ENCODE peak calls at places on chromosomes 3 and 15, in nine cellular contexts. H, M, L, Y, U, E, P, A and R are unnamed samples.

GRCh38 chr3:66638717-66639116 is 137.9 kb upstream of the LRIG1 start:
- DNase-seq in H (no peak), A (no peak), Y (no peak), P (no peak), L (no peak), U (peak; percentile 12), M (no peak), E (no peak), R (no peak)

GRCh38 chr15:78909791-78910228 is 35.0 kb downstream of the CTSH start:
- DNase-seq in Y (no peak), U (peak; percentile 63), A (no peak), L (no peak), E (peak; percentile 28), M (no peak), P (no peak), H (no peak), R (peak; percentile 47)

GRCh38 chr15:70559223-70559823 is 204.0 kb downstream of the UACA start:
- DNase-seq in M (peak; percentile 39), L (no peak), Y (no peak), U (peak; percentile 76), A (peak; percentile 57), E (peak; percentile 35), H (no peak), P (peak; percentile 69), R (peak; percentile 61)

GRCh38 chr15:67690936-67691335 is 134.4 kb upstream of the SKOR1 start:
- DNase-seq in L (no peak), P (no peak), H (peak; percentile 16), Y (no peak), M (no peak), A (no peak), E (peak; percentile 90), U (peak; percentile 72), R (peak; percentile 39)

GRCh38 chr3:26637698-26638097 is 15.1 kb downstream of the LRRC3B start:
- DNase-seq in A (no peak), P (no peak), U (no peak), L (no peak), M (no peak), E (no peak), Y (no peak), H (no peak), R (no peak)

GRCh38 chr3:99909714-99910508 is 92.2 kb downstream of the CMSS1 start:
- DNase-seq in U (peak; percentile 89), L (no peak), A (no peak), P (no peak), E (peak; percentile 93), M (no peak), Y (no peak), H (no peak), R (peak; percentile 53)

GRCh38 chr15:81710328-81710727 is 335.5 kb downstream of the MEX3B start:
- DNase-seq in E (no peak), U (no peak), H (no peak), M (no peak), L (no peak), A (no peak), P (no peak), Y (no peak), R (no peak)

GRCh38 chr3:26245236-26245635 is 377.3 kb upstream of the LRRC3B start:
- DNase-seq in P (no peak), Y (no peak), A (no peak), L (no peak), E (no peak), U (no peak), H (no peak), M (no peak), R (no peak)

GRCh38 chr3:119703900-119704531 is 1.2 kb downstream of the CFAP91 start:
- DNase-seq in L (no peak), U (no peak), A (no peak), M (no peak), E (no peak), Y (no peak), H (no peak), P (no peak), R (no peak)

GRCh38 chr3:13234155-13234505 is 160.9 kb upstream of the IQSEC1 start:
- DNase-seq in L (no peak), A (no peak), M (no peak), H (no peak), Y (no peak), U (no peak), P (peak; percentile 10), E (no peak), R (no peak)

GRCh38 chr15:92662797-92663196 is 7.2 kb upstream of the FAM174B start:
- DNase-seq in P (no peak), E (no peak), M (no peak), U (no peak), H (no peak), A (no peak), Y (peak; percentile 47), L (no peak), R (no peak)

GRCh38 chr15:33742807-33743206 is 225.5 kb upstream of the CHRM5 start:
- DNase-seq in U (peak; percentile 10), E (peak; percentile 84), Y (no peak), M (no peak), A (no peak), P (no peak), H (no peak), L (no peak), R (no peak)
- TF ChIP-seq CTCF in U (no peak), E (no peak), Y (no peak), M (no peak), A (no peak), P (no peak), H (no peak), L (no peak), R (no peak)

DNA sequence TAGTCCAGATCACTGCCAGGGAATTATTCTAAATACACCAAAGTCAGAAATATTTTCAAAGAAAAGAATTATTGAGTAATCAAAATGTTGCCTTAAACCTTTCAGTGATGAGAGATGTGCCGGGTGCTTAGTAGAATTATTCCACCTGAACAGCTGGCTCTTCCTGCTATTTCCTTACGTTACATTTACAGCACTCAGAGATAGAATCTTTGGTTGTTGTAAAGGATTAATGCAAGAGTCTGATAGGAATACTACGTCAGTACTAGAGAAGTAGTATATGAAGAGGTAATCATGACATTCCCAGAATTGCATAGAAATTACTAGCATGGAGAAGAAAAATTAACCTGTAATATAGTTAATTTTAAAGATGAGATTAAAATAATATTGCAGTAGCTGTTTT is 50.9 kb upstream of the ZDHHC23 start:
- DNase-seq in Y (no peak), H (no peak), E (no peak), P (no peak), M (no peak), A (no peak), L (no peak), U (no peak), R (no peak)
- H3K4me3 ChIP-seq in Y (no peak overlapping the region), H (no peak overlapping the region), E (peak overlapping the region; percentile 10), P (no peak overlapping the region), M (peak overlapping the region; percentile 1), A (no peak overlapping the region), L (no peak overlapping the region), U (no peak overlapping the region), R (no peak overlapping the region)

DNA sequence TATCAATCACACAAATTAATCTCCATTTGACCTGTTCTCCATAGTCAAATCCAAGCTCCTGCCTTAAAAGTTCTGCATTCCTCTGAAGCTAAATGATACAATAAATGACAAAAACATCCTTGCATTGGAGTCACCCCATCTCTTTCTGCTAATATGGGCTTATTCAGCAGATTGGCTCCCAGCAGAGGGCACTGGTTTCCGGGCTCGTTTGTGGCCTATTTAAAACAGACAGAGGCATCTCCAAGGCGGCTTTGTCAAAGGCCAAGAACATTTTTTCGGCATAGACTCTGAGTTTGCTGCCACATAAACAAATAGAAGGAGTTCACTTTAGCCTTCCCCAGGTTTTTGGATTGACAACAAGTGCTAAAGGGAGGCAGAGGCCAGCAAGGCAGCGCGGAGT is 204.4 kb upstream of the RASGRP1 start:
- DNase-seq in P (no peak), U (peak; percentile 66), A (no peak), H (peak; percentile 7), E (peak; percentile 30), L (no peak), Y (no peak), M (no peak), R (peak; percentile 59)
- TF ChIP-seq CTCF in P (no peak), U (peak; percentile 76), A (no peak), H (peak; percentile 64), E (peak; percentile 65), L (peak; percentile 33), Y (peak; percentile 16), M (no peak), R (peak; percentile 59)

GRCh38 chr15:36845270-36845669 is 255.1 kb downstream of the MEIS2 start:
- DNase-seq in Y (no peak), P (no peak), M (no peak), U (no peak), A (no peak), E (no peak), L (no peak), H (no peak), R (no peak)

GRCh38 chr15:36843822-36844221 is 256.5 kb downstream of the MEIS2 start:
- DNase-seq in L (no peak), E (no peak), P (no peak), M (no peak), H (no peak), Y (no peak), A (no peak), U (no peak), R (no peak)

GRCh38 chr15:36844453-36845094 is 255.8 kb downstream of the MEIS2 start:
- DNase-seq in Y (no peak), P (no peak), M (no peak), E (peak; percentile 48), L (no peak), U (peak; percentile 63), H (peak; percentile 34), A (no peak), R (peak; percentile 26)

GRCh38 chr15:36841154-36841553 is 259.2 kb downstream of the MEIS2 start:
- DNase-seq in L (no peak), E (no peak), U (no peak), Y (no peak), M (no peak), A (no peak), P (no peak), H (no peak), R (no peak)
- H3K4me3 ChIP-seq in L (no peak overlapping the region), E (no peak overlapping the region), U (no peak overlapping the region), Y (no peak overlapping the region), M (no peak overlapping the region), A (no peak overlapping the region), P (no peak overlapping the region), H (no peak overlapping the region), R (no peak overlapping the region)

DNA sequence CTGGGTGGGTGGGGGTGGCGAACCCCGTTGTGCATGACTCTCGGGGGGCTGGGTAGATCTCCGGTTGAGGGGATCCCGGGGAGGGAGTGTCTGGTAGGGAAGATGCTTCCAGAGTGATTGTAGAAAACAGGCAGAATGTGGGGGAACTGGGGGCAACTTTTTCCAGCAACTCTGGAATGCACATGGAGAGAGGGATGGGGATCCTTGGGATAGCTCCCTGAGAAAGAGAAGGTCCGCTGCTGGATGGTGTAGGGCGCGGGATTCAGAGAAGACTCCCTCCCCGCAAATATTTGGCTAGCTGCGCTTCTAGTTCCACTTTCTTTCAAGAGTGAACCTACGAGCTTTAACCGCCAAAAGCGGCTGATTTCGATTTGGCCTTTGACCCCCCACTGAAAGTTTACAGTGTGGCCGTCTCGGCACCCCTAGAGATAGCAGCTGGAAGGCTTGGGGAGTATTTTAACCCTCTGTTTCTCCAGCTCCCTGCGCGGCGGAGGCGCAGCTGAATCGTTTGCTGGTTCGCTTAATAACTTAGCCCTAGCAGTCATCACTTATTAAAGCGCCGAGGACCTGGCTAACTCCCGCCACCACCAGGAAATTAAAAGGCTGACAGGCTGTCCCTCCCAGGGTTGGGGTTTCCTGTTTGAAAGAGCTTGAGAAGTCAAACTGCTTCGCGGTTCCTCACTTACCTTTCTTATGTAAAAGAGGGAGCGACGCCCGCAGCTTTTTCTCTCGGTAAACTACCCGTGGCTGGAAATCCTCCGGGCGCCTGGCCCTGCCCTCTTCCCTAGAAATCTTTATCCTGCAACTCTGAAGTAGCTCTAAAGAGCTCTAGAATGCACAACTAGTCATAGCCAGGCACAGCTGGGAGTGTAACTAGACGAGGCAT is 1.2 kb downstream of the PHLDB2 start:
- DNase-seq in E (peak; percentile 88), H (no peak), U (peak; percentile 94), M (peak; percentile 45), P (peak; percentile 48), L (peak; percentile 73), A (peak; percentile 64), Y (peak; percentile 94), R (peak; percentile 93)
- TF ChIP-seq CTCF in E (peak; percentile 74), H (peak; percentile 61), U (peak; percentile 75), M (peak; percentile 49), P (no peak), L (peak; percentile 44), A (no peak), Y (peak; percentile 74), R (peak; percentile 64)